ENCODE peak calls at places on chromosome 11, in ten cellular contexts. K, G, H, W, P, B, D, M, U and Y are unnamed samples.
A peak's percentile ranks its signal among the peaks of the same experiment; 100 is the strongest.

GRCh38 chr11:18676803-18677202 is 21.8 kb upstream of the TMEM86A start:
- DNase-seq in M (no peak), P (no peak), W (no peak), G (no peak), H (no peak), K (no peak), U (no peak), B (no peak), D (no peak), Y (no peak)

GRCh38 chr11:121613724-121614123 is 161.0 kb upstream of the SORL1-AS1 start:
- DNase-seq in P (no peak), H (no peak), B (no peak), K (no peak), M (no peak), U (no peak), D (peak; percentile 51), W (no peak), G (no peak), Y (no peak)

GRCh38 chr11:95335989-95336388 is 105.0 kb upstream of the SESN3 start:
- DNase-seq in K (no peak), D (no peak), G (no peak), M (no peak), U (no peak), P (no peak), B (no peak), H (no peak), W (no peak), Y (no peak)

GRCh38 chr11:2827792-2828191 is 57.8 kb downstream of the CDKN1C start:
- DNase-seq in W (no peak), M (no peak), U (no peak), P (no peak), K (no peak), H (no peak), D (no peak), B (no peak), G (no peak), Y (no peak)

GRCh38 chr11:20739004-20739612 is 69.7 kb downstream of the NELL1 start:
- DNase-seq in G (no peak), K (peak; percentile 64), P (no peak), B (no peak), W (no peak), U (no peak), H (no peak), D (no peak), M (no peak), Y (no peak)

GRCh38 chr11:7272373-7272772 is 20.7 kb downstream of the SYT9 start:
- DNase-seq in B (no peak), G (no peak), K (no peak), M (no peak), P (no peak), W (no peak), U (no peak), H (no peak), D (no peak), Y (no peak)

GRCh38 chr11:9663699-9664275 is at the start of gene SWAP70:
- DNase-seq in M (peak; percentile 70), H (peak; percentile 78), P (peak; percentile 62), D (peak; percentile 95), U (peak; percentile 98), B (peak; percentile 86), W (peak; percentile 82), K (peak; percentile 74), G (peak; percentile 89), Y (peak; percentile 33)

GRCh38 chr11:78390809-78391208 is 26.8 kb downstream of the GAB2 start:
- DNase-seq in W (no peak), P (no peak), K (no peak), H (no peak), M (no peak), D (no peak), G (no peak), U (no peak), B (no peak), Y (no peak)